ENCODE peak calls at places on chromosomes 12 and 14, in nine cellular contexts. G, F, V, X, Q, B, L, Z and S are unnamed samples.
A peak's percentile ranks its signal among the peaks of the same experiment; 100 is the strongest.

GRCh38 chr14:45254771-45255170 is 1.8 kb upstream of the MIS18BP1 start:
- DNase-seq in V (peak; percentile 62), B (no peak), L (no peak), Q (no peak), Z (no peak), G (no peak), F (no peak), X (no peak), S (no peak)

GRCh38 chr12:63905523-63905922 is 61.0 kb downstream of the SRGAP1 start:
- DNase-seq in G (no peak), L (no peak), F (no peak), V (peak; percentile 73), Z (no peak), X (peak; percentile 64), Q (no peak), B (no peak), S (no peak)

GRCh38 chr12:130334937-130335336 is 2.8 kb upstream of the PIWIL1 start:
- DNase-seq in Z (no peak), B (no peak), L (no peak), V (no peak), G (no peak), X (no peak), Q (no peak), F (peak; percentile 31), S (no peak)

GRCh38 chr12:50665609-50666008 is 98.3 kb upstream of the ATF1 start:
- DNase-seq in V (no peak), G (no peak), X (peak; percentile 29), Q (no peak), F (no peak), B (no peak), L (no peak), Z (no peak), S (no peak)

GRCh38 chr14:68549966-68550705 is 242.7 kb downstream of the ZFP36L1 start:
- DNase-seq in G (no peak), F (no peak), Z (no peak), L (no peak), V (no peak), X (peak; percentile 40), B (no peak), Q (no peak), S (no peak)

GRCh38 chr12:6267007-6267721 is 43.3 kb upstream of the PLEKHG6 start:
- DNase-seq in V (no peak), G (no peak), X (no peak), B (peak; percentile 80), Q (no peak), F (no peak), Z (no peak), L (no peak), S (peak; percentile 48)

GRCh38 chr14:102527255-102528232 is 18.0 kb upstream of the ANKRD9 start:
- DNase-seq in L (no peak), V (no peak), Q (no peak), Z (no peak), F (peak; percentile 86), X (no peak), G (no peak), B (peak; percentile 37), S (no peak)

GRCh38 chr14:64117671-64118402 is 176.3 kb downstream of the ESR2 start:
- DNase-seq in V (no peak), B (no peak), L (no peak), G (no peak), Z (no peak), F (no peak), Q (no peak), X (no peak), S (peak; percentile 72)

GRCh38 chr14:96146131-96146771 is 58.4 kb upstream of the BDKRB2 start:
- DNase-seq in Q (no peak), G (no peak), F (no peak), V (no peak), X (peak; percentile 97), B (no peak), Z (no peak), L (peak; percentile 62), S (no peak)

GRCh38 chr14:92666251-92666650 is 82.2 kb downstream of the LGMN start:
- DNase-seq in F (no peak), X (no peak), Z (no peak), V (no peak), L (no peak), Q (no peak), B (no peak), G (no peak), S (no peak)

GRCh38 chr14:101828038-101828437 is 66.5 kb downstream of the PPP2R5C start:
- DNase-seq in G (no peak), Z (no peak), V (no peak), L (no peak), X (no peak), B (no peak), Q (no peak), F (no peak), S (no peak)